ENCODE peak calls at places on chromosomes 6 and 20, in five cellular contexts. D, Q, M, A and R are unnamed samples.

GRCh38 chr20:43913291-43914025 is 1.2 kb upstream of the TOX2 start:
- DNase-seq in M (no peak), Q (no peak), D (no peak), A (no peak), R (no peak)

GRCh38 chr6:125314019-125314581 is 12.3 kb upstream of the HDDC2 start:
- DNase-seq in Q (peak; percentile 53), M (peak; percentile 52), D (peak; percentile 22), A (peak; percentile 51), R (no peak)

GRCh38 chr6:2753116-2753489 is 2.4 kb upstream of the MYLK4 start:
- DNase-seq in D (no peak), M (no peak), A (no peak), Q (no peak), R (no peak)

GRCh38 chr20:1364106-1364505 is 28.7 kb downstream of the FKBP1A start:
- DNase-seq in Q (no peak), A (no peak), M (no peak), D (no peak), R (no peak)

GRCh38 chr6:36760685-36761435 is 63.2 kb downstream of the RAB44 start:
- DNase-seq in Q (no peak), D (no peak), A (no peak), M (no peak), R (no peak)

GRCh38 chr6:40022867-40023266 is 88.6 kb upstream of the MOCS1 start:
- DNase-seq in Q (no peak), D (no peak), A (no peak), M (no peak), R (no peak)

GRCh38 chr6:57116776-57117175 is 26.8 kb downstream of the ZNF451 start:
- DNase-seq in D (no peak), Q (no peak), A (no peak), M (no peak), R (no peak)

GRCh38 chr6:37480118-37480736 is 19.5 kb downstream of the CCDC167 start:
- DNase-seq in Q (peak; percentile 40), A (no peak), D (no peak), M (no peak), R (no peak)

GRCh38 chr6:17021539-17021889 is 80.3 kb upstream of the STMND1 start:
- DNase-seq in A (no peak), M (no peak), D (no peak), Q (no peak), R (no peak)

GRCh38 chr6:125790403-125791150 is at the start of gene NCOA7:
- DNase-seq in M (peak; percentile 79), A (peak; percentile 88), D (peak; percentile 56), Q (peak; percentile 45), R (peak; percentile 74)

GRCh38 chr6:153032255-153032882 is 29.9 kb upstream of the MTRF1L start:
- DNase-seq in D (no peak), A (no peak), Q (peak; percentile 76), M (peak; percentile 41), R (no peak)
- TF ChIP-seq CTCF in D (peak; percentile 58), A (no peak), Q (no peak), M (peak; percentile 23), R (no peak)

DNA sequence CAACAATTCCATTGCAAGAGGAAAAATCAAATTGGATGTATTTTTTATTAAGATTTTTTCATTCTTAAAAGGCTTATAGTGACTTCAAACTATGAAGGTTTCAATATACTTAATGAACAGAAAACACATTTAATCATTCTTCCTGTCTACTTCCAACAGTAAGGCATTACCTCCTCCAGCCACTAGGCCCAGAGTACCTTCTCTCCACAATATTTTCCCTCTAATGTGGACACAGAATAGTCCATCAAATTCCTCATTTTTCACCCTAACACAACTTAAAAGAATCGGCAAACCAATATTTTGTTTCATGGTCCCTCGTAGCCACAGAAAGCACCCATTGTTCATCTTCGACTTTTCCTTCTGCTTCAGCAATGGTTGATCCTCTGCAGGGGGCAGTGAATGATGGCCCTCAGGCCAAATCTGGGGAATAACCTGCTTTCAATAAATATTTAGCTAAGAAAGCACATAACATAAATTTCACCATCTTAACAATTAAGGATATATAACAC is 335.4 kb upstream of the ID4 start:
- DNase-seq in D (no peak), M (no peak), A (no peak), Q (no peak), R (no peak)
- TF ChIP-seq CTCF in D (peak; percentile 23), M (no peak), A (no peak), Q (no peak), R (no peak)

DNA sequence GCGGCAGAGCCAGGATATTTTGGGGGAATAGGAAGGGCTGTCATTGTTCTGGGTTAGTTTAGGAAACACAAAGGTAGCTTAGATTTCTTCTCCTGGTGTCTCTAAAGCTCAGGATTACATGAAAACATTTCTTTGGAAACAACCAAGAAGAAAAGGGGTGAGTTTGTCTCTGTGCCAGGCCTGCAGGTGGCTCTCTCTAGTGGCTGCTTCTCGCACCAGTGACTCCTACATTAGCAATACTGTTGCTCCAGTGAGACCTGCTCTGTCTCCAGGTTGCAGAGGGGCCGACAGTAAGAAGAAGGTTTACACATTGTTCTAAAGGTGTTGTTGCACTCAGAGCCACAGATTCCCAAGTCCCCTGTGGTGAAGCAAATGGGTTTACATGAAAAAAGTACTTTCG is 104.6 kb upstream of the GLP1R start:
- DNase-seq in A (no peak), M (no peak), D (no peak), Q (no peak), R (no peak)
- TF ChIP-seq CTCF in A (no peak), M (no peak), D (no peak), Q (no peak), R (no peak)

GRCh38 chr6:123380257-123380656 is 256.5 kb downstream of the TRDN start:
- DNase-seq in M (no peak), D (no peak), A (no peak), Q (peak; percentile 34), R (no peak)
- TF ChIP-seq CTCF in M (no peak), D (peak; percentile 56), A (no peak), Q (peak; percentile 34), R (no peak)

GRCh38 chr20:39289316-39289715 is 327.2 kb downstream of the DHX35 start:
- DNase-seq in A (no peak), M (no peak), D (no peak), Q (no peak), R (no peak)
- TF ChIP-seq CTCF in A (no peak), M (no peak), D (peak; percentile 44), Q (peak; percentile 18), R (no peak)